ENCODE peak calls at places on chromosomes 13 and 19, in six cellular contexts. One of them, this sample, is unnamed.

GRCh38 chr19:38734426-38735256 is 9.6 kb downstream of the CAPN12 start:
- DNase-seq in HTR-8/SVneo: no peak
- DNase-seq in effector memory CD8-positive, alpha-beta T cell: peak
- DNase-seq in iPS DF 19.7: no peak
- DNase-seq in fibroblast of pulmonary artery: no peak
- DNase-seq in HL-60: peak
- DNase-seq in this sample: no peak

GRCh38 chr13:91199866-91200265 is 147.6 kb upstream of the MIR17HG start:
- DNase-seq in HL-60: no peak
- DNase-seq in fibroblast of pulmonary artery: no peak
- DNase-seq in effector memory CD8-positive, alpha-beta T cell: no peak
- DNase-seq in HTR-8/SVneo: no peak
- DNase-seq in iPS DF 19.7: no peak
- DNase-seq in this sample: no peak

GRCh38 chr13:95644611-95645052 is at the start of gene DZIP1:
- DNase-seq in HTR-8/SVneo: peak
- DNase-seq in effector memory CD8-positive, alpha-beta T cell: no peak
- DNase-seq in HL-60: peak
- DNase-seq in iPS DF 19.7: peak
- DNase-seq in fibroblast of pulmonary artery: peak
- DNase-seq in this sample: no peak

GRCh38 chr13:50678464-50679162 is 164.9 kb downstream of the DLEU7 start:
- DNase-seq in effector memory CD8-positive, alpha-beta T cell: no peak
- DNase-seq in fibroblast of pulmonary artery: peak
- DNase-seq in HTR-8/SVneo: peak
- DNase-seq in iPS DF 19.7: no peak
- DNase-seq in HL-60: no peak
- DNase-seq in this sample: no peak

GRCh38 chr13:33204130-33204927 is 81.2 kb downstream of the STARD13 start:
- DNase-seq in HL-60: no peak
- DNase-seq in iPS DF 19.7: no peak
- DNase-seq in effector memory CD8-positive, alpha-beta T cell: no peak
- DNase-seq in HTR-8/SVneo: no peak
- DNase-seq in fibroblast of pulmonary artery: peak
- DNase-seq in this sample: no peak

GRCh38 chr13:109271991-109272454 is 514.4 kb downstream of the IRS2 start:
- DNase-seq in effector memory CD8-positive, alpha-beta T cell: no peak
- DNase-seq in fibroblast of pulmonary artery: no peak
- DNase-seq in iPS DF 19.7: no peak
- DNase-seq in HL-60: no peak
- DNase-seq in HTR-8/SVneo: no peak
- DNase-seq in this sample: no peak

GRCh38 chr19:12838182-12838890 is at the start of gene MAST1:
- DNase-seq in iPS DF 19.7: no peak
- DNase-seq in fibroblast of pulmonary artery: no peak
- DNase-seq in effector memory CD8-positive, alpha-beta T cell: peak
- DNase-seq in HTR-8/SVneo: peak
- DNase-seq in HL-60: peak
- DNase-seq in this sample: no peak

GRCh38 chr13:87684850-87685735 is 13.9 kb downstream of the SLITRK5 start:
- DNase-seq in HTR-8/SVneo: no peak
- DNase-seq in effector memory CD8-positive, alpha-beta T cell: no peak
- DNase-seq in fibroblast of pulmonary artery: no peak
- DNase-seq in iPS DF 19.7: no peak
- DNase-seq in HL-60: no peak
- DNase-seq in this sample: no peak

GRCh38 chr13:30569901-30570576 is 47.7 kb upstream of the USPL1 start:
- DNase-seq in HTR-8/SVneo: no peak
- DNase-seq in iPS DF 19.7: peak
- DNase-seq in HL-60: peak
- DNase-seq in effector memory CD8-positive, alpha-beta T cell: no peak
- DNase-seq in fibroblast of pulmonary artery: peak
- DNase-seq in this sample: no peak

GRCh38 chr13:71316964-71317363 is 550.0 kb downstream of the DACH1 start:
- DNase-seq in fibroblast of pulmonary artery: no peak
- DNase-seq in effector memory CD8-positive, alpha-beta T cell: no peak
- DNase-seq in HL-60: no peak
- DNase-seq in iPS DF 19.7: no peak
- DNase-seq in HTR-8/SVneo: no peak
- DNase-seq in this sample: no peak

GRCh38 chr13:76934671-76935070 is 13.6 kb upstream of the ACOD1 start:
- DNase-seq in fibroblast of pulmonary artery: no peak
- DNase-seq in iPS DF 19.7: no peak
- DNase-seq in effector memory CD8-positive, alpha-beta T cell: no peak
- DNase-seq in HL-60: no peak
- DNase-seq in HTR-8/SVneo: no peak
- DNase-seq in this sample: no peak

GRCh38 chr19:4596033-4596904 is 36.8 kb upstream of the SEMA6B start:
- DNase-seq in effector memory CD8-positive, alpha-beta T cell: no peak
- DNase-seq in HTR-8/SVneo: no peak
- DNase-seq in HL-60: no peak
- DNase-seq in iPS DF 19.7: no peak
- DNase-seq in fibroblast of pulmonary artery: no peak
- DNase-seq in this sample: no peak

GRCh38 chr19:35549879-35550523 is 4.6 kb downstream of the TMEM147 start:
- DNase-seq in iPS DF 19.7: no peak
- DNase-seq in HL-60: no peak
- DNase-seq in effector memory CD8-positive, alpha-beta T cell: no peak
- DNase-seq in fibroblast of pulmonary artery: no peak
- DNase-seq in HTR-8/SVneo: no peak
- DNase-seq in this sample: no peak

GRCh38 chr19:44447864-44448674 is at the start of gene ZNF229:
- DNase-seq in HL-60: peak
- DNase-seq in fibroblast of pulmonary artery: peak
- DNase-seq in HTR-8/SVneo: peak
- DNase-seq in effector memory CD8-positive, alpha-beta T cell: peak
- DNase-seq in iPS DF 19.7: peak
- DNase-seq in this sample: no peak

GRCh38 chr13:24997367-24997967 is 98.5 kb upstream of the PABPC3 start:
- DNase-seq in HL-60: peak
- DNase-seq in fibroblast of pulmonary artery: peak
- DNase-seq in effector memory CD8-positive, alpha-beta T cell: no peak
- DNase-seq in HTR-8/SVneo: peak
- DNase-seq in iPS DF 19.7: no peak
- DNase-seq in this sample: no peak

GRCh38 chr19:32809254-32809653 is 60.3 kb downstream of the SLC7A9 start:
- DNase-seq in iPS DF 19.7: no peak
- DNase-seq in effector memory CD8-positive, alpha-beta T cell: no peak
- DNase-seq in fibroblast of pulmonary artery: no peak
- DNase-seq in HL-60: no peak
- DNase-seq in HTR-8/SVneo: no peak
- DNase-seq in this sample: no peak

GRCh38 chr19:18194554-18195238 is 1.7 kb downstream of the MPV17L2 start:
- DNase-seq in effector memory CD8-positive, alpha-beta T cell: no peak
- DNase-seq in HL-60: peak
- DNase-seq in fibroblast of pulmonary artery: peak
- DNase-seq in iPS DF 19.7: no peak
- DNase-seq in HTR-8/SVneo: no peak
- DNase-seq in this sample: no peak

GRCh38 chr19:511101-511841 is 4.0 kb downstream of the TPGS1 start:
- DNase-seq in HL-60: peak
- DNase-seq in HTR-8/SVneo: no peak
- DNase-seq in iPS DF 19.7: no peak
- DNase-seq in effector memory CD8-positive, alpha-beta T cell: peak
- DNase-seq in fibroblast of pulmonary artery: peak
- DNase-seq in this sample: no peak

GRCh38 chr13:29948246-29948645 is 97.8 kb upstream of the UBL3 start:
- DNase-seq in iPS DF 19.7: no peak
- DNase-seq in HTR-8/SVneo: no peak
- DNase-seq in HL-60: no peak
- DNase-seq in fibroblast of pulmonary artery: no peak
- DNase-seq in effector memory CD8-positive, alpha-beta T cell: no peak
- DNase-seq in this sample: no peak

GRCh38 chr19:13097331-13098258 is 5.1 kb downstream of the LYL1 start:
- DNase-seq in HL-60: peak
- DNase-seq in effector memory CD8-positive, alpha-beta T cell: no peak
- DNase-seq in fibroblast of pulmonary artery: no peak
- DNase-seq in iPS DF 19.7: no peak
- DNase-seq in HTR-8/SVneo: no peak
- DNase-seq in this sample: no peak

GRCh38 chr19:48915757-48916156 is 15.6 kb downstream of the NUCB1 start:
- DNase-seq in HL-60: no peak
- DNase-seq in fibroblast of pulmonary artery: no peak
- DNase-seq in HTR-8/SVneo: no peak
- DNase-seq in effector memory CD8-positive, alpha-beta T cell: no peak
- DNase-seq in iPS DF 19.7: no peak
- DNase-seq in this sample: no peak

GRCh38 chr19:6564393-6564792 is 26.6 kb downstream of the CD70 start:
- DNase-seq in iPS DF 19.7: no peak
- DNase-seq in effector memory CD8-positive, alpha-beta T cell: no peak
- DNase-seq in fibroblast of pulmonary artery: peak
- DNase-seq in HL-60: peak
- DNase-seq in HTR-8/SVneo: no peak
- DNase-seq in this sample: no peak

GRCh38 chr19:8451885-8452284 is 7.1 kb downstream of the HNRNPM start:
- DNase-seq in effector memory CD8-positive, alpha-beta T cell: no peak
- DNase-seq in iPS DF 19.7: no peak
- DNase-seq in HTR-8/SVneo: no peak
- DNase-seq in HL-60: peak
- DNase-seq in fibroblast of pulmonary artery: peak
- DNase-seq in this sample: no peak

GRCh38 chr13:103255587-103256301 is 189.5 kb upstream of the SLC10A2 start:
- DNase-seq in HTR-8/SVneo: no peak
- DNase-seq in fibroblast of pulmonary artery: no peak
- DNase-seq in effector memory CD8-positive, alpha-beta T cell: no peak
- DNase-seq in iPS DF 19.7: no peak
- DNase-seq in HL-60: no peak
- DNase-seq in this sample: no peak

GRCh38 chr13:49606747-49607648 is 21.3 kb upstream of the ARL11 start:
- DNase-seq in fibroblast of pulmonary artery: peak
- DNase-seq in effector memory CD8-positive, alpha-beta T cell: peak
- DNase-seq in HL-60: peak
- DNase-seq in iPS DF 19.7: peak
- DNase-seq in HTR-8/SVneo: peak
- DNase-seq in this sample: peak

GRCh38 chr13:31207630-31208549 is 8.1 kb downstream of the B3GLCT start:
- DNase-seq in iPS DF 19.7: no peak
- DNase-seq in HL-60: no peak
- DNase-seq in effector memory CD8-positive, alpha-beta T cell: no peak
- DNase-seq in HTR-8/SVneo: no peak
- DNase-seq in fibroblast of pulmonary artery: peak
- DNase-seq in this sample: no peak

GRCh38 chr19:11164879-11165406 is 9.4 kb upstream of the SPC24 start:
- DNase-seq in HTR-8/SVneo: no peak
- DNase-seq in effector memory CD8-positive, alpha-beta T cell: no peak
- DNase-seq in iPS DF 19.7: no peak
- DNase-seq in fibroblast of pulmonary artery: peak
- DNase-seq in HL-60: no peak
- DNase-seq in this sample: no peak

GRCh38 chr13:82344867-82345266 is 1537.4 kb downstream of the SLITRK1 start:
- DNase-seq in effector memory CD8-positive, alpha-beta T cell: no peak
- DNase-seq in fibroblast of pulmonary artery: no peak
- DNase-seq in iPS DF 19.7: no peak
- DNase-seq in HTR-8/SVneo: no peak
- DNase-seq in HL-60: no peak
- DNase-seq in this sample: no peak

GRCh38 chr19:2084993-2085720 is 11.0 kb downstream of the MOB3A start:
- DNase-seq in HTR-8/SVneo: no peak
- DNase-seq in effector memory CD8-positive, alpha-beta T cell: peak
- DNase-seq in fibroblast of pulmonary artery: peak
- DNase-seq in iPS DF 19.7: no peak
- DNase-seq in HL-60: peak
- DNase-seq in this sample: peak

GRCh38 chr19:5035105-5035761 is 66.3 kb downstream of the KDM4B start:
- DNase-seq in fibroblast of pulmonary artery: no peak
- DNase-seq in iPS DF 19.7: no peak
- DNase-seq in effector memory CD8-positive, alpha-beta T cell: no peak
- DNase-seq in HL-60: no peak
- DNase-seq in HTR-8/SVneo: no peak
- DNase-seq in this sample: no peak

GRCh38 chr19:55305491-55305890 is 19.6 kb downstream of the TMEM150B start:
- DNase-seq in HTR-8/SVneo: peak
- DNase-seq in iPS DF 19.7: no peak
- DNase-seq in fibroblast of pulmonary artery: peak
- DNase-seq in effector memory CD8-positive, alpha-beta T cell: peak
- DNase-seq in HL-60: peak
- DNase-seq in this sample: no peak

GRCh38 chr13:88656751-88657150 is 985.6 kb downstream of the SLITRK5 start:
- DNase-seq in HTR-8/SVneo: no peak
- DNase-seq in HL-60: no peak
- DNase-seq in iPS DF 19.7: no peak
- DNase-seq in fibroblast of pulmonary artery: no peak
- DNase-seq in effector memory CD8-positive, alpha-beta T cell: no peak
- DNase-seq in this sample: no peak

GRCh38 chr19:52007805-52008557 is at the start of gene ZNF615:
- DNase-seq in HL-60: peak
- DNase-seq in effector memory CD8-positive, alpha-beta T cell: peak
- DNase-seq in iPS DF 19.7: peak
- DNase-seq in fibroblast of pulmonary artery: peak
- DNase-seq in HTR-8/SVneo: peak
- DNase-seq in this sample: no peak

GRCh38 chr13:40878321-40878720 is 88.9 kb downstream of the SLC25A15 start:
- DNase-seq in HTR-8/SVneo: no peak
- DNase-seq in fibroblast of pulmonary artery: no peak
- DNase-seq in iPS DF 19.7: no peak
- DNase-seq in effector memory CD8-positive, alpha-beta T cell: no peak
- DNase-seq in HL-60: no peak
- DNase-seq in this sample: no peak

GRCh38 chr19:35041548-35042055 is at the start of gene HPN:
- DNase-seq in HTR-8/SVneo: no peak
- DNase-seq in iPS DF 19.7: no peak
- DNase-seq in fibroblast of pulmonary artery: no peak
- DNase-seq in effector memory CD8-positive, alpha-beta T cell: no peak
- DNase-seq in HL-60: no peak
- DNase-seq in this sample: no peak

GRCh38 chr19:18205180-18205915 is 1.5 kb upstream of the RAB3A start:
- DNase-seq in effector memory CD8-positive, alpha-beta T cell: peak
- DNase-seq in HL-60: peak
- DNase-seq in HTR-8/SVneo: peak
- DNase-seq in iPS DF 19.7: no peak
- DNase-seq in fibroblast of pulmonary artery: peak
- DNase-seq in this sample: no peak

GRCh38 chr13:70571221-70571620 is 463.0 kb upstream of the KLHL1 start:
- DNase-seq in HTR-8/SVneo: no peak
- DNase-seq in fibroblast of pulmonary artery: no peak
- DNase-seq in iPS DF 19.7: no peak
- DNase-seq in effector memory CD8-positive, alpha-beta T cell: no peak
- DNase-seq in HL-60: no peak
- DNase-seq in this sample: no peak

GRCh38 chr19:4866595-4867424 is 657 bp downstream of the PLIN3 start:
- DNase-seq in HTR-8/SVneo: peak
- DNase-seq in iPS DF 19.7: no peak
- DNase-seq in effector memory CD8-positive, alpha-beta T cell: peak
- DNase-seq in HL-60: peak
- DNase-seq in fibroblast of pulmonary artery: peak
- DNase-seq in this sample: no peak

GRCh38 chr19:3459322-3459881 is 20.9 kb downstream of the SMIM24 start:
- DNase-seq in effector memory CD8-positive, alpha-beta T cell: no peak
- DNase-seq in HTR-8/SVneo: no peak
- DNase-seq in HL-60: no peak
- DNase-seq in iPS DF 19.7: no peak
- DNase-seq in fibroblast of pulmonary artery: peak
- DNase-seq in this sample: no peak

This sample was measured in SIG-M5.